ENCODE peak calls at places on chromosomes 3 and 15, in six cellular contexts. Y is H1, P is HCT116, S is K562, F is HepG2, N is GM12878. O is an unnamed sample.

GRCh38 chr15:89341316-89342005 is 6.8 kb upstream of the POLG start:
- DNase-seq in N (no peak), S (no peak), P (no peak), Y (no peak), F (no peak), O (no peak)

GRCh38 chr3:13158441-13158840 is 85.2 kb upstream of the IQSEC1 start:
- DNase-seq in P (no peak), Y (no peak), S (no peak), N (no peak), F (no peak), O (no peak)

GRCh38 chr15:90862964-90863721 is 5.2 kb upstream of the FURIN start:
- DNase-seq in P (no peak), N (no peak), S (no peak), Y (no peak), F (no peak), O (no peak)

GRCh38 chr3:183975981-183976662 is 41.6 kb downstream of the ABCC5 start:
- DNase-seq in S (peak), P (no peak), N (no peak), F (no peak), Y (no peak), O (no peak)

GRCh38 chr15:65101418-65101890 is 13.5 kb downstream of the UBAP1L start:
- DNase-seq in F (peak), Y (peak), S (peak), P (peak), N (no peak), O (peak)

GRCh38 chr15:76239786-76240185 is 71.5 kb downstream of the ETFA start:
- DNase-seq in P (no peak), F (no peak), S (no peak), Y (no peak), N (no peak), O (no peak)

GRCh38 chr15:65409284-65409631 is 13.5 kb downstream of the IGDCC4 start:
- DNase-seq in N (no peak), F (peak), S (peak), Y (no peak), P (no peak), O (no peak)

GRCh38 chr3:155744091-155744625 is 713 bp downstream of the PLCH1 start:
- DNase-seq in F (peak), Y (no peak), S (peak), P (peak), N (no peak), O (peak)

GRCh38 chr3:8550619-8551018 is 49.0 kb downstream of the LMCD1 start:
- DNase-seq in Y (no peak), F (no peak), N (no peak), P (no peak), S (no peak), O (no peak)

GRCh38 chr3:42773409-42773751 is 327 bp upstream of the CCDC13 start:
- DNase-seq in P (no peak), S (no peak), Y (no peak), N (no peak), F (no peak), O (no peak)

GRCh38 chr15:82538961-82539689 is 1.1 kb downstream of the RPS17 start:
- DNase-seq in Y (no peak), S (peak), N (no peak), F (peak), P (no peak), O (no peak)

GRCh38 chr15:96807361-96807760 is 476.9 kb downstream of the NR2F2 start:
- DNase-seq in Y (no peak), N (no peak), S (no peak), F (no peak), P (no peak), O (no peak)

GRCh38 chr3:139231555-139232281 is 112.1 kb upstream of the MRPS22 start:
- DNase-seq in N (no peak), Y (no peak), S (no peak), F (no peak), P (no peak), O (no peak)

GRCh38 chr3:73786346-73786807 is 161.6 kb upstream of the PDZRN3 start:
- DNase-seq in N (no peak), S (no peak), Y (no peak), F (no peak), P (no peak), O (no peak)

GRCh38 chr15:88810449-88810848 is 7.2 kb downstream of the ACAN start:
- DNase-seq in N (no peak), P (no peak), F (no peak), Y (no peak), S (no peak), O (no peak)

GRCh38 chr15:83299462-83299861 is 15.0 kb upstream of the BNC1 start:
- DNase-seq in F (no peak), Y (no peak), S (no peak), P (no peak), N (no peak), O (no peak)

GRCh38 chr15:31101262-31102048 is at the start of gene TRPM1:
- DNase-seq in N (no peak), S (no peak), F (no peak), P (no peak), Y (no peak), O (no peak)

GRCh38 chr15:56772868-56773639 is 39.7 kb upstream of the ZNF280D start:
- DNase-seq in S (no peak), P (no peak), N (no peak), Y (no peak), F (peak), O (no peak)

GRCh38 chr3:39707314-39707909 is 102.0 kb upstream of the MYRIP start:
- DNase-seq in P (peak), Y (no peak), N (no peak), S (peak), F (peak), O (no peak)

GRCh38 chr3:85193565-85193964 is 234.8 kb downstream of the CADM2 start:
- DNase-seq in F (no peak), P (no peak), S (no peak), Y (no peak), N (no peak), O (no peak)

GRCh38 chr3:113062717-113063116 is 71.9 kb downstream of the GTPBP8 start:
- DNase-seq in F (no peak), P (no peak), N (no peak), S (no peak), Y (no peak), O (no peak)

GRCh38 chr3:138296639-138297038 is 33.0 kb downstream of the NME9 start:
- DNase-seq in Y (no peak), S (no peak), F (no peak), P (no peak), N (no peak), O (no peak)

GRCh38 chr3:122974764-122975162 is 52.8 kb downstream of the SEMA5B start:
- DNase-seq in N (no peak), S (no peak), F (no peak), P (no peak), Y (no peak), O (no peak)

GRCh38 chr3:28242519-28242918 is 1.1 kb downstream of the CMC1 start:
- DNase-seq in F (no peak), N (no peak), P (no peak), Y (no peak), S (no peak), O (no peak)

GRCh38 chr3:45826908-45827307 is 15.0 kb downstream of the LZTFL1 start:
- DNase-seq in P (no peak), Y (no peak), N (no peak), F (no peak), S (no peak), O (no peak)

GRCh38 chr3:47419083-47420043 is 38.5 kb downstream of the PTPN23 start:
- DNase-seq in N (no peak), P (no peak), S (no peak), F (no peak), Y (no peak), O (no peak)

GRCh38 chr15:34927726-34928125 is 41.8 kb downstream of the AQR start:
- DNase-seq in S (no peak), N (no peak), Y (no peak), P (no peak), F (no peak), O (no peak)

GRCh38 chr3:105938101-105938500 is 69.3 kb upstream of the CBLB start:
- DNase-seq in S (no peak), Y (no peak), F (no peak), P (no peak), N (no peak), O (no peak)

GRCh38 chr15:101355678-101356464 is 60.8 kb upstream of the SNRPA1 start:
- DNase-seq in S (no peak), Y (no peak), P (no peak), F (no peak), N (no peak), O (no peak)

GRCh38 chr3:126858887-126859286 is 124.0 kb upstream of the PLXNA1 start:
- DNase-seq in P (no peak), Y (no peak), N (no peak), F (no peak), S (no peak), O (no peak)

GRCh38 chr3:47238017-47238416 is 44.6 kb downstream of the KIF9 start:
- DNase-seq in N (no peak), F (no peak), Y (no peak), S (no peak), P (no peak), O (no peak)

GRCh38 chr15:68107142-68107541 is 53.0 kb downstream of the PIAS1 start:
- DNase-seq in N (no peak), P (no peak), Y (no peak), F (no peak), S (no peak), O (no peak)
- TF ChIP-seq CTCF in N (no peak), P (no peak), Y (no peak), F (no peak), S (no peak), O (no peak)

DNA sequence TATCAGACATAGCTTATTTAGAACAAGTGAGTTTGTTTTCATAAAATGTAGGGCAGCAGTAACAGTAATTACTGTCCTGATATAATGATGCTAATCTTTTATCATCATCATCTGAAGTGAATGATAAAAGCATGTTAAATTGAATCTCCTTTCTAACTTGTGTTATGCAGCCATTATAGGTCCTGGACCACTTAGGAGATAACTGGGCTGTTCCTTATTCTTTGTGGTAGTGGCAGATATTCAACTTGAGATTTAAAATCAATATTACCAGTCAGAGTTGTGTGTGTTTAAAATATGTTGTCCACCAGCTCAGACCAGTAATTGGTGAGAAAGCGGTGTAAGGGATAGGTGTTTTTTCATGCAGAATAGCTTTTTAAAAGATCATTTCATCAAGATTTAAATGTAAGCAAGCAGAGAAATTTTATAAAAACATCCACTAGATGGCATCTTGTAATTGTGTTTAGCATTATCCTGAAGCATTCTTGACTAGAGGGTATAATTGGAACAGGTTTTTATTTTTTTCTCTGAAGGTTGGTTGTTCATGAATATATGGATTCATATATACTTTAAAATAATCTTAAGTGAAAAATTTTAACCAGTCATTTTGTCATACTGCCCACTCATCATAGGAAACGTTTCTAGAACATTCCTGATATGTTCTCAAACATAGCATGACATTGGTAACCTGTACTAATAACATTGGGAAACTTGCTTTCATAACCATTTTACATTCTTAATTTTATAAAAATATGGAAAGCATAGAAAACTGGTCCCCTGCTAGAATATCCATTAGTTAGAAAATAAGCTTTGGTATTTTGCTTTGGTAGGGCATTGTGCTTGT is 153.9 kb downstream of the BBX start:
- DNase-seq in P (peak), F (peak), Y (no peak), S (no peak), N (no peak), O (no peak)
- TF ChIP-seq ATF3 in P (no peak), F (no peak), Y (no peak), S (no peak), N (no peak), O (no peak)

DNA sequence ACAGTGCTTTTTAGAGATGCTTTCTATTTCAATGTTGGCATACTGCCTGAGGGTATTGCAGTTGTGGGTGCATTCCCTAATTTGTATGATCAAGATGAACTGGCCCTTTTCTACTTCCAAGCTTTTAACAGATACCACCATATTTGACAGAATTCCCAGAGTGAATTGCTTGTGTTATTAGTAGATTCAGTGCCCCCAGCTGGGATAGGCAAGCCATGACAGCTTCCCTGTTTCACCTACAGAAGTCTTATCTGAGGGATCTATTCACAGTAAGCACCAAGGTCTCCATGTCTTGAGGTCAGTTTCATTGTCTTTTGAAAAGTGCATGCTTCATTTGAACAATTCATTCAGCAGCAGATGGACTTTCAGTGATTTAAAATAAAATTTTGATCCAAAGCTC is 68.8 kb upstream of the GOLGA6B start:
- DNase-seq in P (no peak), Y (no peak), F (peak), S (no peak), N (no peak), O (no peak)
- TF ChIP-seq CTCF in P (peak), Y (peak), F (no peak), S (peak), N (peak), O (no peak)

GRCh38 chr15:62521396-62521795 is 356.3 kb upstream of the C2CD4B start:
- DNase-seq in F (no peak), P (no peak), S (no peak), N (no peak), Y (no peak), O (no peak)

GRCh38 chr15:62524848-62525247 is 359.8 kb upstream of the C2CD4B start:
- DNase-seq in F (no peak), S (no peak), P (no peak), N (no peak), Y (no peak), O (no peak)

GRCh38 chr15:62517541-62517940 is 352.5 kb upstream of the C2CD4B start:
- DNase-seq in S (no peak), F (no peak), N (no peak), P (no peak), Y (no peak), O (no peak)

GRCh38 chr15:62515696-62516395 is 350.8 kb upstream of the C2CD4B start:
- DNase-seq in Y (no peak), P (no peak), S (no peak), F (no peak), N (no peak), O (no peak)

GRCh38 chr15:62519900-62520299 is 354.8 kb upstream of the C2CD4B start:
- DNase-seq in F (no peak), S (no peak), N (no peak), Y (no peak), P (no peak), O (no peak)
- TF ChIP-seq ATF3 in F (no peak), S (no peak), N (no peak), Y (no peak), P (no peak), O (no peak)